ENCODE peak calls at places on chromosomes 3 and 15, in eight cellular contexts. H, J, I, T, D, U, M and W are unnamed samples.

GRCh38 chr15:44501768-44502366 is 35.1 kb upstream of the EIF3J start:
- DNase-seq in J (peak), H (no peak), T (no peak), I (no peak), M (peak), D (no peak), U (peak), W (peak)

GRCh38 chr3:77686560-77686959 is 646.7 kb downstream of the ROBO2 start:
- DNase-seq in M (no peak), T (peak), U (no peak), J (no peak), D (no peak), H (no peak), I (no peak), W (no peak)

GRCh38 chr15:31031471-31032064 is 40.1 kb upstream of the MTMR10 start:
- DNase-seq in J (peak), T (no peak), D (no peak), U (peak), H (no peak), I (no peak), M (no peak), W (peak)

GRCh38 chr15:75237316-75237982 is 20.7 kb upstream of the GOLGA6C start:
- DNase-seq in H (no peak), T (no peak), J (no peak), D (peak), U (no peak), I (peak), M (peak), W (no peak)

GRCh38 chr3:76405196-76405595 is 619.8 kb upstream of the ZNF717 start:
- DNase-seq in H (no peak), J (no peak), D (no peak), U (peak), M (no peak), T (no peak), I (no peak), W (no peak)

GRCh38 chr15:50390549-50391264 is 33.5 kb upstream of the USP8 start:
- DNase-seq in T (no peak), U (peak), I (no peak), M (no peak), H (no peak), D (no peak), J (no peak), W (no peak)

GRCh38 chr3:45123841-45124269 is 22.3 kb downstream of the CDCP1 start:
- DNase-seq in I (no peak), M (no peak), U (peak), D (no peak), T (no peak), H (no peak), J (peak), W (peak)

GRCh38 chr3:100429187-100429586 is 27.8 kb downstream of the LNP1 start:
- DNase-seq in U (no peak), D (no peak), T (no peak), M (no peak), J (no peak), H (no peak), I (no peak), W (no peak)

GRCh38 chr3:78434801-78435200 is 1333.0 kb downstream of the ROBO1 start:
- DNase-seq in I (no peak), U (no peak), D (no peak), T (no peak), J (no peak), M (no peak), H (no peak), W (no peak)

GRCh38 chr15:66004618-66005262 is 135.4 kb downstream of the RAB11A start:
- DNase-seq in I (no peak), U (peak), T (no peak), J (peak), D (no peak), H (no peak), M (peak), W (peak)

DNA sequence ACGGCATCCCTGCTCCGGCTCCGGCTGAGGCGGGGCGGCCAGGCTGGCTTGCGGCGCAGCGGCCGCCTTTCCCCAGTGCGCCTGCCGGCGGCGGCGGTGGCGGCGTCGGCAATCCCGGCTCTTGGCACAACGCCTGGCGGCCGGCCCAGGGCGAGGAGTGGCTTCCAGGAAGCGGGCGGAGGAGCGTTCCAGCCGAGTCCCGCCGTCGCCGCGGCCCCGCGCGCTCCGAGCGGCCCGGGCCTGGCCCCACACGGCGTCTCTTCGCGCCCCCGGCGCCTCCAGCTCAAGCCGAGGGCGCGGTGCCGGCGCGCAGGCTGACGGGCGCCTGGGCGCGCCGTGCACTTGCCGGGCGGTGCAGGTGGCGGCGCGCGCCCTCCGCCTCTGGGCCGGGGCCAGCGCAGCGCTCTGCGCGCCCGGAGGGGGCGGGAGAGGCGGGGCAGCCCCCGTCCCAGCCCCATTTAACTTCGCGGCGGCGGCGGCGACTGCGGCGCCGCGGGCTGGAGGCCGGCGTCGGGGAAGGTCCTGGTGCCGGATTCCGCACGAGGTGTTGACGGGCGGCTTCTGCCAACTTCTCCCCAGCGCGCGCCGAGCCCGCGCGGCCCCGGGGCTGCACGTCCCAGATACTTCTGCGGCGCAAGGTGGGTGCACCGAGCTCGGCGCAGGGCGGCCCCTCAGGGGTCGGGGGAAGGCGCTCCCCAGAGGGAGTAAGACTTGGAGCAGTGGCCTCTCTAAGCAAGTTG is at the start of gene ADAMTSL3:
- DNase-seq in M (peak), D (peak), T (peak), I (peak), J (peak), H (no peak), U (peak), W (peak)
- H3K4me3 ChIP-seq in M (peak), D (peak), T (peak), I (peak), J (no peak), H (peak), U (peak), W (peak)

DNA sequence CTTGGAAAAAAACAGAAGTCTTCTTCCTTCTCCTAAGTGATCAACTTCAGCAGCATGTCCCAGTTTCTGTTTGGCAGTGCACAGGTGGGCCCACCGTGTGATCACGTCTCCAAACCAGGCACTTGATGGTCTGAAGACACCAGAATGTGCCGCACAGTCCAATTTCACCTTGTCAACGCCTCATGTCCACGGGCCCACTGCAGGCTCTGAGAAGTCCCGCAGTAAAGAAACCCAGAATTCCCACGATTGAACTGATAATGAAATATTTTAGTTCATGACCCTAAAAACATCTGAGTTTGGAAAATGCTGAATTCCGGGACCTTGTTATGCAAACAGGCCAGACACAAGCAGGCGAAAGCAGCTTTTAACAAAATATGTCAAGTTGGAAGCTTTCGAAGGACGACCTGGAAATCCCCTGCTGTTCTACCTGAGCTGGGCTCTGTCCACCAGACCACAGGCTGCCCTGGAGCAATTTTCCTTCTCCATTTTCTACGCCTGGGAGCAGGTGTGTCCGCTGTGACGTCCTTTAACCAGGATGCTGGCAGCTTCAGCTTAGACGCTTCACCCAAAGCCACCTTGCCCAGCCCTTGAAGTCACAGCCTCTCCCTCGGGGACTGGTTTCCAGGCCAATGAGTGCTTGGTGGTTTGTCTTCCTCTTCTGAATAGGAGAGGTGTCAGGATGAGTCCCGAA is 167.8 kb upstream of the IQSEC1 start:
- DNase-seq in J (no peak), M (peak), U (no peak), D (no peak), I (no peak), T (no peak), H (no peak), W (no peak)
- H3K4me3 ChIP-seq in J (no peak), M (no peak), U (no peak), D (no peak), I (no peak), T (no peak), H (no peak), W (no peak)

DNA sequence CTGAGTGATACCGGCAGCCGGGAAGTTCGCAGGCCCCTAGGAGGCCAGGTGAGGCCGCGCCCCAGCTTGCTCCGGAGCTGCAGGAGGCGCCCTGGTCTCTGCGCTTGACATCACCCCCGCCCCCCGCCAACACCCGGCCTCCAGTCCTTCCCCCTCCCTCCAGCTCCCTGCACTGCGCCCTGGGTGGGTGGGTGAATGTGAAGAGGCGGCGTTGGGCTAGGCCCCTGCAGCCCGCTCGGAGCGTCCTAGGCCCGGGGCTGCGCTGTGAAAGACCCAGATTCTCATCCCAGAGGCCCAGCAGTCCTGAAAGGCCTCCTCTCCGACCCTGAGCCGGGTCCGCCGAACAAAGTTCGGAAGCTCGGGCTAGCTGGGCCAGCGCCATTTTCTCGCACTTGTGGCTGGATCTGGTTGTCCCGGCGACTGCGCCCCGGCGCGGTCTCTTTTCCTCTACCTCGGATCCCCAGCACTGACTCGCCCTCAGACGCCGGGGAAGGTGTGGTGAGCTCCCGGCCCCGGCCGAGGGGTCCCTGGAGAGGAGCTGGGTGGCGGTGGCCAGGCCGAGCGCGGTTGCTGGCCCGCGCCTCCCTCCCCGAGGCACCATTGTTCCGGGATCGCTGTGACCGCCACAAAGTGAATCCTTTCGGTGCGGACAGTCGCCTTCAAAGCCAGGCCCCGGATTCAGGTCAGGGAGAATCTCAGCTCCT is 12.9 kb downstream of the ZIC4 start:
- DNase-seq in T (no peak), J (peak), I (no peak), U (no peak), M (peak), H (no peak), D (no peak), W (no peak)
- H3K4me3 ChIP-seq in T (peak), J (peak), I (peak), U (no peak), M (peak), H (peak), D (peak), W (peak)

DNA sequence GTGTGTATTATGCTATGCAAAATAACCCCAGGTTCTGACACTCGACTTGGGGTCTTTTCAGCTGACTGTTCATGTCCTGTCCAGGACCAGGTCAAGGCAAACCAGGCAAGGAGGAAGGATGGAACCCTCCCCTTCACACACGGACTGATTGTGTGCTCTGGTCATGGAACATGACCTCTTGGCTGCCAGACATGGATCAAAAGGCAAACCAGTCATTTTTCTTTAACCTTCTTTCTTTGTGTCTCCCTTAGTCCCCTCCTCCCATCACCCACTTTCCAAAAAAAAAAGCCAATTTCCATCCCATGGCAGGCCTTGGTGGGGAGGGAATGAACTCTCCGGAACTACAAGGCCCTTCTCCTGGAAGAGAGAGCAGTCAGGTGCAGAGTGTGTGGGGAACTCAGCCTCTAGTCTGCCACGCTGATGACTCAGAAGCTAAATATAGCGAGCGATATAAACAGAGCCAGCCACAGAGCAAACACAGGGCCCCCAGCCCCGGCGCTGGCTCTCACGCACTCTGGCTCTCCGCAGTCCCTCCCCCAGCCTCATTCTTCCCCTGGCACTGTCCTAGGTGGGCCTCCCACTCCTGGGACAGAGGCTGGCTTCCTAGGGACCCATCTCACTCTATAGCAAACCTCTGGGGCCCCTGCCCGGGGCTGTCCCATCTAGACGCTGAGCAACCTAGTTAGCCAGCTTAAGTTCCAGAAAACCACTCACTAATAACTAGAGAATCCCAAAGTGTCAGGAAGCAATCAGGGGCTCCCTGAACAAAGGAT is 10.0 kb downstream of the BMF start:
- DNase-seq in H (peak), U (peak), M (peak), I (peak), D (peak), T (no peak), J (peak), W (peak)
- H3K4me3 ChIP-seq in H (no peak), U (no peak), M (no peak), I (no peak), D (peak), T (no peak), J (no peak), W (no peak)

DNA sequence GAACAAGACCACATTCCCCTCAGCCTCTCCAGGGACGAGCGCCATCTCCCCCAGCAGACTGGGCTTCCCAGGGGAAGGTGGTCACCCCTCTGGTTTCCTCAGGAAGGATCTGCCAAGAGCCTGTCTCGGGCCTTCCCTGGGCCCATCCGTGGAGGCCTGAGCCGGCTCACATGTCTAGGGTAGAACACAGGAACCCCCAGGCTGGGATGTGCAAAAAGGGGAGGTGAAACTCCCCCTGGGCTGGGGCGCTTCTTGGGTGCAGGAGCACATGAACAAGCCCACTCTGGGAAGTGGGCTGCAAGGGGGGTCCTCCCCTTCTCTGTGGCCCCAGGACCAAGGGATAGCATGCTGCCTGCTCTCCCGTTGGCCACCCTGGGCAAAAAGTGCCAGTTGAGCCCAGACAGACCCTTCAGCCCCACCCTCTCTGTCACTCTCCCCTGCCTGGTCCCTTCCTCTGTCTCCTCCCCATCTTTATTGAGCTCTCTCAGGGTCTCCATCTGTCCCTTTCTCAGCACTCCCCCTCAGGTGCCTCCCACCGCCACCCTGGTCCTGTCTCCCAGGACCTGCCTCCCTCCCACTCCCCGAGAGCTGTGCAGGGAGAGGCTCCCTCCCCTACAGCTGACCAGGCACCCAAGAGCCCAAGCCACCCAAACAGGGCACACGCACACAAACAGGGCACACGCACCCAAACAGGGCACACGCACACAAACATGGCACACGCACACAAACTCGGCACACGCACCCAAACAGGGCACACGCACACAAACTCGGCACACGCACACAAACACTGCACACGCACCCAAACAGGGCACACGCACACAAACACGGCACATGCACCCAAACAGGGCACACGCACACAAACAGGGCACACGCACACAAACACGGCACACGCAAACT is 864 bp downstream of the SEMA3G start:
- DNase-seq in I (peak), H (no peak), M (peak), T (no peak), D (no peak), J (no peak), U (no peak), W (no peak)
- H3K4me3 ChIP-seq in I (no peak), H (no peak), M (no peak), T (peak), D (peak), J (no peak), U (no peak), W (no peak)

GRCh38 chr3:194284351-194284750 is 66.8 kb downstream of the CPN2 start:
- DNase-seq in H (no peak), T (no peak), U (no peak), M (no peak), D (no peak), J (no peak), I (peak), W (no peak)
- H3K4me3 ChIP-seq in H (no peak), T (no peak), U (no peak), M (no peak), D (no peak), J (no peak), I (no peak), W (no peak)

DNA sequence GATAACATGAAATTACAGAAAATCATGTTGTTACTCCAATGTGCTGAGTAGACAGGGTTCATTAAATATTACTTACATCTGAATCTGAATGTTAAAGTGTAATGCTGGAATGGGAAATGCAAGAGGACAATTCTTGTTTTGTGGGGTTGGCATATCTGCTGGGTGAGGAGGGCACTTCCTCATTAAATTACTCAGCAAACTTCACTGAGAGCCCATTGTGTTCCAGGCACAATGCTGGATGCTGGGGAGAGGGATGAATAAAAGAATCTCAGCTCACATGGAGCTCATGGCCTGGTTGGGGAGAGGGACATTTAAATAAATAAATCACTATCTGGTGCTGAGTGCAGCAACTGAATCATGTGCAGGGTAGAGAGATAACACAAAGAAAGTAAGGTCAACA is 199.2 kb upstream of the CFAP20DC start:
- DNase-seq in D (no peak), H (no peak), U (no peak), T (no peak), I (no peak), M (no peak), J (no peak), W (no peak)
- H3K4me3 ChIP-seq in D (no peak), H (no peak), U (no peak), T (no peak), I (no peak), M (no peak), J (no peak), W (no peak)